ENCODE peak calls at places on chromosomes 1 and 21, in five cellular contexts. One of them, this sample, is unnamed.

GRCh38 chr21:38948377-38948776 is 142.6 kb downstream of the ETS2 start:
- DNase-seq in left ventricle myocardium inferior: no peak
- DNase-seq in Calu3: no peak
- DNase-seq in GM20000: no peak
- DNase-seq in cardiac muscle cell: no peak
- DNase-seq in this sample: no peak

GRCh38 chr1:10475510-10475909 is 760 bp downstream of the PEX14 start:
- DNase-seq in left ventricle myocardium inferior: no peak
- DNase-seq in Calu3: no peak
- DNase-seq in GM20000: no peak
- DNase-seq in cardiac muscle cell: peak
- DNase-seq in this sample: no peak

GRCh38 chr1:10181154-10181553 is 29.2 kb upstream of the KIF1B start:
- DNase-seq in left ventricle myocardium inferior: no peak
- DNase-seq in Calu3: no peak
- DNase-seq in GM20000: no peak
- DNase-seq in cardiac muscle cell: no peak
- DNase-seq in this sample: no peak

GRCh38 chr1:110673197-110673701 is 1.5 kb downstream of the KCNA3 start:
- DNase-seq in left ventricle myocardium inferior: no peak
- DNase-seq in Calu3: no peak
- DNase-seq in GM20000: peak
- DNase-seq in cardiac muscle cell: no peak
- DNase-seq in this sample: no peak

GRCh38 chr1:110200190-110200589 is 9.9 kb upstream of the KCNC4 start:
- DNase-seq in left ventricle myocardium inferior: no peak
- DNase-seq in Calu3: no peak
- DNase-seq in GM20000: no peak
- DNase-seq in cardiac muscle cell: no peak
- DNase-seq in this sample: no peak

GRCh38 chr1:248406721-248407692 is 4.2 kb downstream of the OR2T1 start:
- DNase-seq in left ventricle myocardium inferior: no peak
- DNase-seq in Calu3: no peak
- DNase-seq in GM20000: no peak
- DNase-seq in cardiac muscle cell: no peak
- DNase-seq in this sample: no peak

GRCh38 chr21:33799378-33800090 is 116.1 kb downstream of the ATP5PO start:
- DNase-seq in left ventricle myocardium inferior: peak
- DNase-seq in Calu3: no peak
- DNase-seq in GM20000: no peak
- DNase-seq in cardiac muscle cell: no peak
- DNase-seq in this sample: no peak

GRCh38 chr1:67987046-67987799 is 63.2 kb downstream of the DIRAS3 start:
- DNase-seq in left ventricle myocardium inferior: no peak
- DNase-seq in Calu3: no peak
- DNase-seq in GM20000: no peak
- DNase-seq in cardiac muscle cell: no peak
- DNase-seq in this sample: no peak

GRCh38 chr1:246139745-246140182 is 367.3 kb downstream of the SMYD3 start:
- DNase-seq in left ventricle myocardium inferior: no peak
- DNase-seq in Calu3: peak
- DNase-seq in GM20000: no peak
- DNase-seq in cardiac muscle cell: no peak
- DNase-seq in this sample: no peak

GRCh38 chr1:111754964-111755320 is 759 bp upstream of the DDX20 start:
- DNase-seq in left ventricle myocardium inferior: no peak
- DNase-seq in Calu3: peak
- DNase-seq in GM20000: peak
- DNase-seq in cardiac muscle cell: peak
- DNase-seq in this sample: no peak

GRCh38 chr1:244050835-244051444 is at the start of gene ZBTB18:
- DNase-seq in left ventricle myocardium inferior: peak
- DNase-seq in Calu3: no peak
- DNase-seq in GM20000: no peak
- DNase-seq in cardiac muscle cell: no peak
- DNase-seq in this sample: no peak

GRCh38 chr1:202702088-202702487 is 8.2 kb downstream of the SYT2 start:
- DNase-seq in left ventricle myocardium inferior: no peak
- DNase-seq in Calu3: no peak
- DNase-seq in GM20000: no peak
- DNase-seq in cardiac muscle cell: no peak
- DNase-seq in this sample: no peak

GRCh38 chr1:179779645-179780272 is 36.7 kb downstream of the FAM163A start:
- DNase-seq in left ventricle myocardium inferior: no peak
- DNase-seq in Calu3: no peak
- DNase-seq in GM20000: no peak
- DNase-seq in cardiac muscle cell: no peak
- DNase-seq in this sample: no peak

GRCh38 chr1:97350662-97351061 is 570.2 kb downstream of the DPYD start:
- DNase-seq in left ventricle myocardium inferior: no peak
- DNase-seq in Calu3: no peak
- DNase-seq in GM20000: no peak
- DNase-seq in cardiac muscle cell: no peak
- DNase-seq in this sample: no peak

GRCh38 chr1:26344147-26344920 is 9.6 kb downstream of the CRYBG2 start:
- DNase-seq in left ventricle myocardium inferior: no peak
- DNase-seq in Calu3: no peak
- DNase-seq in GM20000: no peak
- DNase-seq in cardiac muscle cell: no peak
- DNase-seq in this sample: no peak

GRCh38 chr1:59765036-59765730 is 49.6 kb upstream of the HOOK1 start:
- DNase-seq in left ventricle myocardium inferior: no peak
- DNase-seq in Calu3: no peak
- DNase-seq in GM20000: no peak
- DNase-seq in cardiac muscle cell: no peak
- DNase-seq in this sample: no peak

GRCh38 chr1:1777950-1778826 is at the start of gene NADK:
- DNase-seq in left ventricle myocardium inferior: peak
- DNase-seq in Calu3: peak
- DNase-seq in GM20000: peak
- DNase-seq in cardiac muscle cell: peak
- DNase-seq in this sample: peak

GRCh38 chr1:87399701-87400100 is 71.0 kb downstream of the LMO4 start:
- DNase-seq in left ventricle myocardium inferior: no peak
- DNase-seq in Calu3: peak
- DNase-seq in GM20000: no peak
- DNase-seq in cardiac muscle cell: no peak
- DNase-seq in this sample: no peak

GRCh38 chr1:33541966-33542365 is 69.5 kb downstream of the ZSCAN20 start:
- DNase-seq in left ventricle myocardium inferior: no peak
- DNase-seq in Calu3: no peak
- DNase-seq in GM20000: no peak
- DNase-seq in cardiac muscle cell: no peak
- DNase-seq in this sample: no peak

GRCh38 chr1:201670517-201670916 is 131.6 kb downstream of the NAV1 start:
- DNase-seq in left ventricle myocardium inferior: no peak
- DNase-seq in Calu3: no peak
- DNase-seq in GM20000: no peak
- DNase-seq in cardiac muscle cell: no peak
- DNase-seq in this sample: no peak

GRCh38 chr1:221911714-221912113 is 169.8 kb upstream of the DUSP10 start:
- DNase-seq in left ventricle myocardium inferior: no peak
- DNase-seq in Calu3: no peak
- DNase-seq in GM20000: no peak
- DNase-seq in cardiac muscle cell: no peak
- DNase-seq in this sample: no peak

GRCh38 chr21:43318368-43318767 is 108.6 kb downstream of the SIK1 start:
- DNase-seq in left ventricle myocardium inferior: no peak
- DNase-seq in Calu3: no peak
- DNase-seq in GM20000: no peak
- DNase-seq in cardiac muscle cell: peak
- DNase-seq in this sample: no peak

GRCh38 chr21:43316156-43316845 is 110.6 kb downstream of the SIK1 start:
- DNase-seq in left ventricle myocardium inferior: no peak
- DNase-seq in Calu3: no peak
- DNase-seq in GM20000: no peak
- DNase-seq in cardiac muscle cell: no peak
- DNase-seq in this sample: no peak

GRCh38 chr21:43317254-43317748 is 109.6 kb downstream of the SIK1 start:
- DNase-seq in left ventricle myocardium inferior: no peak
- DNase-seq in Calu3: no peak
- DNase-seq in GM20000: no peak
- DNase-seq in cardiac muscle cell: no peak
- DNase-seq in this sample: no peak

GRCh38 chr21:43318841-43319781 is 107.8 kb downstream of the SIK1 start:
- DNase-seq in left ventricle myocardium inferior: no peak
- DNase-seq in Calu3: no peak
- DNase-seq in GM20000: peak
- DNase-seq in cardiac muscle cell: no peak
- DNase-seq in this sample: no peak

GRCh38 chr21:43317959-43318358 is 109.0 kb downstream of the SIK1 start:
- DNase-seq in left ventricle myocardium inferior: no peak
- DNase-seq in Calu3: no peak
- DNase-seq in GM20000: no peak
- DNase-seq in cardiac muscle cell: no peak
- DNase-seq in this sample: no peak
- TF ChIP-seq CTCF in left ventricle myocardium inferior: no peak
- TF ChIP-seq CTCF in Calu3: no peak
- TF ChIP-seq CTCF in GM20000: no peak
- TF ChIP-seq CTCF in cardiac muscle cell: no peak
- TF ChIP-seq CTCF in this sample: no peak

GRCh38 chr21:31346256-31346821 is 2.3 kb upstream of the TIAM1 start:
- DNase-seq in left ventricle myocardium inferior: no peak
- DNase-seq in Calu3: no peak
- DNase-seq in GM20000: no peak
- DNase-seq in cardiac muscle cell: no peak
- DNase-seq in this sample: no peak

GRCh38 chr21:31349208-31349607 is 5.1 kb upstream of the TIAM1 start:
- DNase-seq in left ventricle myocardium inferior: no peak
- DNase-seq in Calu3: no peak
- DNase-seq in GM20000: no peak
- DNase-seq in cardiac muscle cell: no peak
- DNase-seq in this sample: no peak

GRCh38 chr21:31348188-31348587 is 4.1 kb upstream of the TIAM1 start:
- DNase-seq in left ventricle myocardium inferior: no peak
- DNase-seq in Calu3: no peak
- DNase-seq in GM20000: no peak
- DNase-seq in cardiac muscle cell: no peak
- DNase-seq in this sample: no peak

GRCh38 chr21:31343680-31344480 is at the start of gene TIAM1:
- DNase-seq in left ventricle myocardium inferior: peak
- DNase-seq in Calu3: peak
- DNase-seq in GM20000: peak
- DNase-seq in cardiac muscle cell: peak
- DNase-seq in this sample: no peak

DNA sequence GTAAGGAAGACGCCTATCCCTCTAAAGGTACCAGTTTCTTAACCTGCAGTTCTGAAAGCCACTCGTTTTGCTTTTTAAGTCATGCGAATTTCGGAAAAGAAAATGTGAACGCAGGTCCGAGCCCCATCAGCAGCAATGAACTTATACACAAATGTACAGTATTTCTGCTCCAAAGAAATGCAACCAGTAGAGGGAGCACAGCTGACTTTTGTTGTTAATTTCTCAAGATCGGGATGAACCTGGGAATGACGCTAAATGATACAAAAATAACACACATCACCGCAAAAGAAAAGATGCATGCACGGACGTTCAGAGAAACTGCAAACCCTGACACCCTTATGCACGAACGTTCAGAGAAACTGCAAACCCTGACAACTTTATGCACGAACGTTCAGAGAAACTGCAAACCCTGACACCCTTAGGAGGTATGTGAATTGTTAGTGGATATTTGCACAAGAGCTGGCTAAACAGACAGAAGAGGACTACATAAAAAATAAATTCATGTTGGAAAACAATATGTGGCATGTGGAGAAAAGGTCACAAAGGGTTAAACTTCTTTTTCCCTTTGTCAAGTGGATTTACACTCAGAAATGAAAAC is 3.5 kb upstream of the TIAM1 start:
- DNase-seq in left ventricle myocardium inferior: no peak
- DNase-seq in Calu3: peak
- DNase-seq in GM20000: no peak
- DNase-seq in cardiac muscle cell: peak
- DNase-seq in this sample: no peak
- TF ChIP-seq CTCF in left ventricle myocardium inferior: peak
- TF ChIP-seq CTCF in Calu3: peak
- TF ChIP-seq CTCF in GM20000: no peak
- TF ChIP-seq CTCF in cardiac muscle cell: peak
- TF ChIP-seq CTCF in this sample: peak

GRCh38 chr1:235632538-235633219 is 16.9 kb downstream of the GNG4 start:
- DNase-seq in left ventricle myocardium inferior: no peak
- DNase-seq in Calu3: no peak
- DNase-seq in GM20000: peak
- DNase-seq in cardiac muscle cell: no peak
- DNase-seq in this sample: no peak

GRCh38 chr1:235635938-235636663 is 13.5 kb downstream of the GNG4 start:
- DNase-seq in left ventricle myocardium inferior: no peak
- DNase-seq in Calu3: peak
- DNase-seq in GM20000: no peak
- DNase-seq in cardiac muscle cell: no peak
- DNase-seq in this sample: no peak

GRCh38 chr1:235628316-235629006 is 21.1 kb downstream of the GNG4 start:
- DNase-seq in left ventricle myocardium inferior: no peak
- DNase-seq in Calu3: no peak
- DNase-seq in GM20000: no peak
- DNase-seq in cardiac muscle cell: no peak
- DNase-seq in this sample: no peak

GRCh38 chr1:235633220-235633540 is 16.4 kb downstream of the GNG4 start:
- DNase-seq in left ventricle myocardium inferior: no peak
- DNase-seq in Calu3: no peak
- DNase-seq in GM20000: no peak
- DNase-seq in cardiac muscle cell: no peak
- DNase-seq in this sample: no peak

GRCh38 chr1:235631816-235632215 is 17.8 kb downstream of the GNG4 start:
- DNase-seq in left ventricle myocardium inferior: no peak
- DNase-seq in Calu3: no peak
- DNase-seq in GM20000: no peak
- DNase-seq in cardiac muscle cell: no peak
- DNase-seq in this sample: no peak
- TF ChIP-seq CTCF in left ventricle myocardium inferior: no peak
- TF ChIP-seq CTCF in Calu3: no peak
- TF ChIP-seq CTCF in GM20000: no peak
- TF ChIP-seq CTCF in cardiac muscle cell: no peak
- TF ChIP-seq CTCF in this sample: peak

DNA sequence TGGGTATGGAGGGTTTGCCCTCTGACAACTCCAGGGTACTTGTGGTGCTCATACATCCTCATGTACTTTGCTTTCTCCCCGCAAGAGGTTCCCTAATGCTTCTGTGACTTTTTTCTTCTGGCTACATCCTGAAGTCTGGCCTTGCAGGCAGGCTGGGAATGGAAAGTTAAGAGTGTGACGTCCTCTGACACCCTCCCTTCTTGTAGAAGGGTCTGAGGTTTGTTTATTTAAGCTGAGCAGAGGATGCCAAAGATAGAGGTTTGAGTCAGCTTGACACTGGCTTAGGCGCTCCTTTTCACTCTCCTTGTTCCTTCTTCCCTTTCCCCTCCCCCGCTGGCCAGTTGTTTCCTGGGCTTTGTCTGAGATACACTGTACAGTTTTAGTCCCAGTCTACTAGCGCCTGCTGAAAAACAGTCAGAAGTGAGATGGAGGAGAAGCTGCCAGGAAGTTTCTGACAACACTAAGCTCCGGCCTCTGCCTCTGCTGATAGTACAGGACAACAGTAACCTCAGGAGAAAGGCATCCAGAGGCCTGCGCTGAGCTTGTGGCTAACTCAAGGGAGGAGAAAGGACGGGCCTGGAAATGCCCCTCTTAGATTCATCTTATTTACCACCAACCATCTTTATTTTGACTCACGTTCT is at the start of gene MACF1:
- DNase-seq in left ventricle myocardium inferior: peak
- DNase-seq in Calu3: no peak
- DNase-seq in GM20000: no peak
- DNase-seq in cardiac muscle cell: peak
- DNase-seq in this sample: no peak
- TF ChIP-seq CTCF in left ventricle myocardium inferior: peak
- TF ChIP-seq CTCF in Calu3: no peak
- TF ChIP-seq CTCF in GM20000: no peak
- TF ChIP-seq CTCF in cardiac muscle cell: peak
- TF ChIP-seq CTCF in this sample: peak